ENCODE peak calls at places on chromosome 4, in four cellular contexts. E is stomach, U is suprapubic skin, X is transverse colon. T is an unnamed sample.
A peak's percentile ranks its signal among the peaks of the same experiment; 100 is the strongest.

GRCh38 chr4:19382993-19383392 is 868.7 kb upstream of the SLIT2 start:
- DNase-seq in E (no peak), U (no peak), X (no peak), T (no peak)

GRCh38 chr4:116099596-116099995 is 985.8 kb downstream of the TRAM1L1 start:
- DNase-seq in E (no peak), U (no peak), X (no peak), T (no peak)

GRCh38 chr4:1047106-1047975 is 35.9 kb downstream of the FGFRL1 start:
- DNase-seq in E (peak; percentile 85), U (peak; percentile 74), X (peak; percentile 38), T (no peak)

GRCh38 chr4:2448589-2448988 is 20.3 kb upstream of the RNF4 start:
- DNase-seq in E (no peak), U (no peak), X (no peak), T (no peak)

GRCh38 chr4:114598191-114599121 is at the start of gene UGT8:
- DNase-seq in E (peak; percentile 86), U (no peak), X (peak; percentile 90), T (no peak)

GRCh38 chr4:166421556-166422156 is 548.6 kb downstream of the TLL1 start:
- DNase-seq in E (no peak), U (no peak), X (no peak), T (no peak)

GRCh38 chr4:108361886-108362285 is 193.2 kb upstream of the LEF1 start:
- DNase-seq in E (no peak), U (no peak), X (no peak), T (no peak)

GRCh38 chr4:187903700-187904099 is 91.9 kb upstream of the ZFP42 start:
- DNase-seq in E (no peak), U (no peak), X (no peak), T (no peak)

GRCh38 chr4:1767770-1768366 is 25.2 kb upstream of the FGFR3 start:
- DNase-seq in E (peak; percentile 47), U (no peak), X (peak; percentile 45), T (no peak)

GRCh38 chr4:30536231-30536630 is 183.9 kb upstream of the PCDH7 start:
- DNase-seq in E (no peak), U (no peak), X (no peak), T (no peak)

GRCh38 chr4:17561195-17561909 is 15.6 kb upstream of the LAP3 start:
- DNase-seq in E (no peak), U (no peak), X (no peak), T (no peak)

GRCh38 chr4:24778427-24779225 is 16.7 kb upstream of the SOD3 start:
- DNase-seq in E (no peak), U (no peak), X (peak; percentile 14), T (no peak)

GRCh38 chr4:181416966-181417365 is 826.2 kb upstream of the TENM3 start:
- DNase-seq in E (no peak), U (no peak), X (no peak), T (no peak)

GRCh38 chr4:186255122-186255521 is 10.9 kb upstream of the F11 start:
- DNase-seq in E (no peak), U (no peak), X (no peak), T (no peak)

GRCh38 chr4:180058731-180059215 is 2184.4 kb upstream of the TENM3 start:
- DNase-seq in E (no peak), U (no peak), X (peak; percentile 41), T (no peak)

GRCh38 chr4:182068920-182069319 is 174.3 kb upstream of the TENM3 start:
- DNase-seq in E (no peak), U (no peak), X (no peak), T (no peak)

GRCh38 chr4:113069212-113069892 is 19.9 kb downstream of the ANK2 start:
- DNase-seq in E (no peak), U (no peak), X (no peak), T (no peak)

GRCh38 chr4:112739442-112739841 is 102.5 kb downstream of the LARP7 start:
- DNase-seq in E (no peak), U (no peak), X (no peak), T (no peak)

DNA sequence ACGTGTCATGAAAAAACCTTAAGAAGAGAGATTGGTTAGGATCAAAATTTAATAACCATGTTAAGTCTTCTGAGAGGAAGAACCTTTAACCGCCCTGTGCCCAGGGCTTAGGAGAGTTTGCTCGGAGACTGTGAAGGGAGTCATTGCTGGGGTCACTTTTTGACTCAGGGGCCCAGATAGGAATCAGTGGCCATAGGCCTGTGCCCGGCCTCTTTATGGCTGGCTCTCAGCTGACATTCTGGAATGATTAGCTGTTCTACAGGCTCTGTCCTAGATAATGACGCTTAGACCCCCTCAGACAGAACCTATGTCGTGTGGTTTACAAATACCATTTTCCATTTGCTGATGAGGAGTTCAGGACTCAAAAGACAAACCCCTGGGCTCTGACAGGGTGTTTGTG is 174.1 kb downstream of the DCLK2 start:
- DNase-seq in E (no peak), U (no peak), X (no peak), T (no peak)
- H3K36me3 ChIP-seq in E (no peaks in the 10 kb centered on the region), U (peaks cover 2% of the 10 kb centered on the region), X (no peaks in the 10 kb centered on the region), T (no peaks in the 10 kb centered on the region)

DNA sequence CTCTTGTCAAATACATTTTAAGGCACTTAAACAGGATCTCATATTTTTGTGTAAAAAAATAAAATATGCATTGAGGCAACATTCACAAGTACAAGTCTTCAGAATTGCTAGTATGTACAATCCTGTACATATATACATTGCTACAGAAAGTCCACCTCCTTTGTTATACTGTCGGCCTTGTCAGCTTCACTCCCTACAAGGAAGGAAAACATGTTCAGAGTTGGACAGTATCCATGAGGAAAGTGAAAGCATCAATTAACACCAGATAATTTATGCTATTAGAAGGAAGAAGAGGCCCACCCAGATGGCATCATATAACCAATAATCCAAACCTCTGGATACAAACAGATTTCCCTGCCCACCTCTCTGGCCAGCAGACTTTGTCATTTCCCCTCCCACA is 42.0 kb downstream of the REELD1 start:
- DNase-seq in E (no peak), U (no peak), X (no peak), T (no peak)
- H3K27ac ChIP-seq in E (no peak overlapping the region), U (no peak overlapping the region), X (no peak overlapping the region), T (no peak overlapping the region)

GRCh38 chr4:6681191-6681590 is 12.5 kb upstream of the S100P start:
- DNase-seq in E (no peak), U (no peak), X (no peak), T (no peak)
- TF ChIP-seq POLR2AphosphoS5 in E (no peak), U (no peak), X (no peak), T (no peak)

DNA sequence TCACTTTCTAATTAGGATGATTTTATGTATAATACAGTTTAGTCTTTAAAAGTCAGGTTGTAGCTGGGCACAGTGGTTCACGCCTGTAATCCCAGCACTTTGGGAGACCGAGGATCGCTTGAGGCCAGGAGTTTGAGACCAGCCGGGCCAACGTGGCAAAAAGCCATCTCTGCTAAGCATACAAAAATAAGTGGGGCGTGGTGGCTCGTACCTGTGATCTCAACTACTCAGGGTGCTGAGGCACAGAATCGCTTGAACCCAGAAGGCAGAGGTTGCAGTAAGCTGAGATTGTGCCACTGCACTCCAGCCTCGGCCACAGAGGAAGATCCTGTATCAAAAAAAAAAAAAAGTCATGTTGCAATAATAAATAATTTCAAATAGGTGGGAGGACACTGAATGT is 364.2 kb downstream of the BMPR1B start:
- DNase-seq in E (no peak), U (no peak), X (no peak), T (no peak)
- H3K36me3 ChIP-seq in E (no peaks in the 10 kb centered on the region), U (no peaks in the 10 kb centered on the region), X (no peaks in the 10 kb centered on the region), T (no peaks in the 10 kb centered on the region)

DNA sequence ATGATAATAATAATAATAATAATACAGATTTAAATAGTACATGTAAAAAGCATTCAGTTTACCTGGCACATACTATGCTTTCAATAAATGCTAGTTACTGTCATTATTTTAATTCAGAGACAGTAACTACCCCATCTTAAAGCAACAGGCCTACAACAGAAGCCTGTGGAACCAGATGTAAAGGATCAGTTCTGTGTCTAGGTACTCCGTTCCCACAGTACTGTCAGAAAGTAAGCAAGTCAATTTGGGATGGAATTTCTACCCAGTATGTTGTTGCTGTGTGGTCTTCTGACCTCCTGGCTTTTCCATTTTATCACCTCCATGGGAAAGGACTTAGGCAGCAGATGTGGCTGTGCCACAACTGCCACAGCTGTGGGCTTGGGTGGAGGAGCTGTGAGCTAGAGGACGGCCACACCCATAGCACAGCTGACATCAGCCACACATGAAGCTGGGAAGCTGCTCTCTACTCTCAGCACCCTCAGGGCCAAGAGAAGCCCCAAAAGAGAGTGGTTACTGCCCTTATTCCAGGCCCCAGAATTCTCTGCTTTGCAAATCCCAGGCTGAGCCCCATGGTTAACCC is 102.8 kb downstream of the CBR4 start:
- DNase-seq in E (no peak), U (no peak), X (no peak), T (no peak)
- H3K27ac ChIP-seq in E (peak overlapping the region; percentile 42), U (peak overlapping the region; percentile 3), X (peak overlapping the region; percentile 63), T (peak overlapping the region; percentile 63)

GRCh38 chr4:151107063-151107462 is 7.6 kb downstream of the RPS3A start:
- DNase-seq in E (no peak), U (no peak), X (no peak), T (no peak)

GRCh38 chr4:151103758-151104157 is 4.3 kb downstream of the RPS3A start:
- DNase-seq in E (no peak), U (no peak), X (no peak), T (no peak)

GRCh38 chr4:151110236-151110635 is 10.8 kb downstream of the RPS3A start:
- DNase-seq in E (no peak), U (no peak), X (no peak), T (no peak)

GRCh38 chr4:151104621-151105020 is 5.2 kb downstream of the RPS3A start:
- DNase-seq in E (no peak), U (no peak), X (no peak), T (no peak)

GRCh38 chr4:151105454-151106032 is 6.1 kb downstream of the RPS3A start:
- DNase-seq in E (no peak), U (no peak), X (no peak), T (no peak)
- TF ChIP-seq POLR2AphosphoS5 in E (no peak), U (no peak), X (no peak), T (no peak)